ENCODE peak calls at places on chromosomes 7 and 10, in eight cellular contexts. F, G, H, N, D, Z, O and U are unnamed samples.
A peak's percentile ranks its signal among the peaks of the same experiment; 100 is the strongest.

GRCh38 chr10:129101232-129101980 is 365.6 kb upstream of the MGMT start:
- DNase-seq in D (no peak), N (no peak), G (no peak), H (no peak), Z (no peak), O (no peak), F (no peak), U (peak; percentile 13)

GRCh38 chr10:9602930-9603459 is 1414.7 kb upstream of the CELF2 start:
- DNase-seq in F (no peak), Z (no peak), H (no peak), G (no peak), O (no peak), D (no peak), N (no peak), U (no peak)

GRCh38 chr10:71262027-71262426 is 49.7 kb downstream of the UNC5B start:
- DNase-seq in D (no peak), Z (no peak), N (no peak), O (no peak), G (no peak), H (no peak), F (peak; percentile 55), U (no peak)

GRCh38 chr7:55271069-55271468 is 94.1 kb upstream of the LANCL2 start:
- DNase-seq in H (peak; percentile 40), D (no peak), N (no peak), G (no peak), Z (peak; percentile 30), O (no peak), F (no peak), U (no peak)

GRCh38 chr7:143408686-143409551 is at the start of gene EPHA1:
- DNase-seq in N (no peak), Z (peak; percentile 60), H (no peak), G (no peak), D (no peak), F (peak; percentile 75), O (no peak), U (no peak)

GRCh38 chr10:101258179-101258885 is 29.1 kb upstream of the LBX1 start:
- DNase-seq in N (no peak), Z (peak; percentile 77), G (no peak), D (no peak), O (no peak), H (no peak), F (no peak), U (no peak)

GRCh38 chr10:80277567-80278250 is 11.7 kb downstream of the MAT1A start:
- DNase-seq in N (no peak), D (peak; percentile 32), H (no peak), Z (no peak), O (no peak), G (no peak), F (no peak), U (no peak)

GRCh38 chr10:129031233-129032150 is 435.5 kb upstream of the MGMT start:
- DNase-seq in F (peak; percentile 43), D (no peak), N (peak; percentile 57), O (no peak), H (peak; percentile 64), Z (peak; percentile 70), G (peak; percentile 65), U (no peak)

GRCh38 chr7:130888017-130888371 is 154.0 kb upstream of the KLF14 start:
- DNase-seq in H (peak; percentile 48), N (no peak), Z (no peak), G (no peak), D (no peak), O (no peak), F (no peak), U (no peak)

GRCh38 chr7:130886438-130887135 is 152.6 kb upstream of the KLF14 start:
- DNase-seq in F (no peak), Z (no peak), H (no peak), D (no peak), O (no peak), N (no peak), G (no peak), U (no peak)

GRCh38 chr7:130888468-130888867 is 154.5 kb upstream of the KLF14 start:
- DNase-seq in H (no peak), D (no peak), N (no peak), Z (no peak), O (no peak), F (no peak), G (no peak), U (no peak)

GRCh38 chr7:130884437-130885417 is 150.7 kb upstream of the KLF14 start:
- DNase-seq in H (peak; percentile 35), G (no peak), O (no peak), F (no peak), D (no peak), Z (no peak), N (no peak), U (no peak)

GRCh38 chr7:130887182-130888016 is 153.4 kb upstream of the KLF14 start:
- DNase-seq in F (no peak), D (no peak), O (no peak), G (no peak), N (no peak), H (peak; percentile 86), Z (no peak), U (peak; percentile 90)
- H3K4me3 ChIP-seq in F (no peak overlapping the region), D (no peak overlapping the region), O (no peak overlapping the region), G (no peak overlapping the region), N (no peak overlapping the region), H (no peak overlapping the region), Z (no peak overlapping the region), U (no peak overlapping the region)

GRCh38 chr7:3042301-3042700 is 1.4 kb downstream of the CARD11 start:
- DNase-seq in G (no peak), O (no peak), N (no peak), D (no peak), F (no peak), H (no peak), Z (no peak), U (no peak)

GRCh38 chr7:3039787-3040186 is 3.9 kb downstream of the CARD11 start:
- DNase-seq in O (no peak), G (no peak), H (no peak), F (no peak), D (no peak), Z (no peak), N (no peak), U (no peak)

GRCh38 chr7:3037259-3037658 is 6.4 kb downstream of the CARD11 start:
- DNase-seq in F (no peak), G (no peak), H (no peak), D (no peak), N (no peak), O (no peak), Z (no peak), U (no peak)

GRCh38 chr7:3043544-3044395 is at the start of gene CARD11:
- DNase-seq in O (no peak), G (no peak), Z (no peak), D (no peak), H (peak; percentile 8), F (peak; percentile 24), N (no peak), U (no peak)

GRCh38 chr7:3042861-3043489 is 692 bp downstream of the CARD11 start:
- DNase-seq in G (no peak), D (no peak), N (no peak), H (no peak), O (no peak), Z (no peak), F (peak; percentile 54), U (no peak)
- H3K4me3 ChIP-seq in G (no peak overlapping the region), D (no peak overlapping the region), N (no peak overlapping the region), H (peak overlapping the region; percentile 42), O (no peak overlapping the region), Z (no peak overlapping the region), F (no peak overlapping the region), U (peak overlapping the region; percentile 33)

GRCh38 chr7:105016083-105017075 is 2.4 kb downstream of the KMT2E start:
- DNase-seq in D (no peak), N (no peak), O (no peak), F (no peak), Z (no peak), G (no peak), H (peak; percentile 51), U (no peak)

GRCh38 chr7:105017263-105018051 is 3.5 kb downstream of the KMT2E start:
- DNase-seq in D (no peak), F (no peak), H (no peak), O (no peak), G (no peak), N (no peak), Z (peak; percentile 50), U (no peak)

GRCh38 chr7:105022458-105022857 is 8.5 kb downstream of the KMT2E start:
- DNase-seq in Z (no peak), D (no peak), N (no peak), G (no peak), O (no peak), F (no peak), H (no peak), U (no peak)

GRCh38 chr7:105020926-105021325 is 6.9 kb downstream of the KMT2E start:
- DNase-seq in O (no peak), F (no peak), D (no peak), Z (peak; percentile 54), H (no peak), N (no peak), G (no peak), U (no peak)

DNA sequence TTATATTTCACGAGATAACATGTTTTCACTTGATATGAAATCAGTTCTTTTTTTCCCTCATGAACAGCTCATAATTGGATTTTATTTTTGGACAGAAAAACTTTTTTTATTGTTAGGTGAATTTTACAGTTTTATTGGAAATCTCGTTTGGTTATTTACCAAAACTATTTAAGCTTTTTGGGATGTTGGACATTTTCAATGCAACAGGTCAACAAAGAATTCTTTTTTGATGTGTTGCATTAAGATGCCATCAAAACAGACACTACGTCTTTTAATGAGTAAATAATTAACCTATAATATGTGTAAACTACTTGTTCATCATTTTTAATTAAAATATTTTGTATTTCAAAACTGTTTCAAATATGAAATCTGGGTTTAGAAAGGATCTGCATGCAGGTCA is 5.3 kb downstream of the KMT2E start:
- DNase-seq in G (no peak), N (no peak), O (no peak), H (no peak), F (no peak), Z (no peak), D (no peak), U (no peak)
- H3K4me3 ChIP-seq in G (no peak overlapping the region), N (peak overlapping the region; percentile 75), O (no peak overlapping the region), H (no peak overlapping the region), F (no peak overlapping the region), Z (no peak overlapping the region), D (no peak overlapping the region), U (no peak overlapping the region)

GRCh38 chr7:519974-520458 is 370 bp upstream of the PDGFA start:
- DNase-seq in D (no peak), F (peak; percentile 48), G (peak; percentile 66), O (no peak), H (peak; percentile 65), Z (peak; percentile 53), N (peak; percentile 63), U (peak; percentile 80)

GRCh38 chr7:520503-521161 is 986 bp upstream of the PDGFA start:
- DNase-seq in N (no peak), O (no peak), D (no peak), F (no peak), H (peak; percentile 35), G (peak; percentile 56), Z (no peak), U (no peak)

GRCh38 chr7:522938-523289 is 3.3 kb upstream of the PDGFA start:
- DNase-seq in F (no peak), D (no peak), N (no peak), G (no peak), O (no peak), Z (no peak), H (no peak), U (no peak)

GRCh38 chr7:522071-522937 is 2.7 kb upstream of the PDGFA start:
- DNase-seq in D (peak; percentile 48), N (peak; percentile 70), Z (peak; percentile 44), G (peak; percentile 47), O (peak; percentile 66), F (peak; percentile 65), H (peak; percentile 28), U (no peak)

DNA sequence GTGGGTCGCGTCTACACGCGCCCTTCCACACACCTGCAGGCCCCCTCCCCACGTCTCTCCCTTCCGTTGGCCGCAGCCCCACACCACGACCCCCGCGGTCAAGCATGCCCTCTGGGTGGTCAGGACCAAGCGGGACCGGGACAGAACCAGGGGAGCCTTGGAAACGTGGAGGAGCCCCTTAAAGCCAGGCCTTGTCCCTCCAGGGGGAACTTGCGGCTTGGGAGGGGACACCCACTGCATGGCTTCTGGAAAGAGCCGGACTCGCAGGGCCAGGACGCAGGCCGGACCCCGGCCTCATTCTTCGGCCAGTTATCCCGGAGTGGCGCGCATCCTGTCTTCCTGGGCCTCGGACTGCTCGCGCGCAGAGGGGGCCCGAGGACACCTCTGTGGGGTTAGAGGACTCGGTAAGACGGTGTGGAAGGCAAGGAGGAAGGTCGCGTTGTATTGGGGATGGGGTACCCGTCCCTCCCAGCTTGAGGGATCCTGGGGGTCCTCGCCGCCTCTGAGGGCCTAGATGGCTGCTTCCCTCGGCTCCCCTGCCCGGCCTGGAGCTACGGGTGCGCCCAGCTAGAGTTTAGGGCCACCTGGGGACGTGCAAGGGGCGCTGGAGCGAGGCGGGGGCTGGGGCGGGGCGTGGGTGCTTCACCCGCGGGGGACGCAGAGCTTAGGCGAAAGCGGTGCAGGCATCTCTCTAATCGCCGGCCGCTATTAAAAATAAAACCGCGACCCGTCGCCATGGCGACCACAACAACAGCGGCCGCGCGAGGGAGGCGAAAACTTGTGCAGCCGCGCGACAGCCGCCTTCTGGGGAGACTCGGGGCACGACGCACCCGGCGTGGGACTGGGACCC is 1.8 kb upstream of the PDGFA start:
- DNase-seq in F (peak; percentile 55), G (peak; percentile 69), N (peak; percentile 83), O (peak; percentile 72), D (no peak), H (peak; percentile 44), Z (no peak), U (no peak)
- H3K4me3 ChIP-seq in F (peak overlapping the region; percentile 23), G (peak overlapping the region; percentile 10), N (peak overlapping the region; percentile 93), O (peak overlapping the region; percentile 27), D (peak overlapping the region; percentile 38), H (peak overlapping the region; percentile 35), Z (no peak overlapping the region), U (no peak overlapping the region)